ENCODE peak calls at places on chromosomes 13 and 19, in eight cellular contexts. L is mammary epithelial cell, T is thoracic aorta, B is cardiac muscle cell, C is pancreas, Q is fibroblast of lung, X is tibial nerve, P is mucosa of descending colon. J is an unnamed sample.

GRCh38 chr13:90533866-90534265 is 813.6 kb upstream of the MIR17HG start:
- DNase-seq in L (no peak), T (no peak), B (no peak), C (no peak), Q (no peak), X (no peak), P (no peak), J (no peak)

GRCh38 chr19:28502879-28503734 is 709.8 kb downstream of the UQCRFS1 start:
- DNase-seq in L (no peak), T (no peak), B (no peak), C (no peak), Q (no peak), X (no peak), P (no peak), J (no peak)

GRCh38 chr19:43662487-43662886 is 7.5 kb downstream of the PLAUR start:
- DNase-seq in L (no peak), T (no peak), B (peak), C (no peak), Q (no peak), X (no peak), P (no peak), J (peak)

GRCh38 chr19:28349604-28350003 is 863.3 kb downstream of the UQCRFS1 start:
- DNase-seq in L (no peak), T (no peak), B (no peak), C (no peak), Q (no peak), X (no peak), P (no peak), J (no peak)

GRCh38 chr13:96020155-96020575 is 33.0 kb downstream of the UGGT2 start:
- DNase-seq in L (peak), T (no peak), B (peak), C (peak), Q (peak), X (peak), P (peak), J (peak)

GRCh38 chr13:51643882-51644281 is 59.6 kb downstream of the WDFY2 start:
- DNase-seq in L (peak), T (no peak), B (no peak), C (no peak), Q (peak), X (no peak), P (no peak), J (peak)

GRCh38 chr13:65744761-65745160 is 1485.4 kb downstream of the PCDH9 start:
- DNase-seq in L (no peak), T (no peak), B (no peak), C (no peak), Q (peak), X (no peak), P (no peak), J (peak)

GRCh38 chr13:34265016-34265692 is 447.2 kb downstream of the RFC3 start:
- DNase-seq in L (peak), T (no peak), B (no peak), C (no peak), Q (peak), X (no peak), P (no peak), J (no peak)

GRCh38 chr13:70310720-70311119 is 202.5 kb upstream of the KLHL1 start:
- DNase-seq in L (peak), T (no peak), B (peak), C (no peak), Q (peak), X (no peak), P (peak), J (no peak)

GRCh38 chr13:27201661-27202060 is 30.1 kb upstream of the USP12 start:
- DNase-seq in L (no peak), T (no peak), B (no peak), C (no peak), Q (peak), X (no peak), P (no peak), J (no peak)

GRCh38 chr13:108859202-108860012 is 230.0 kb downstream of the MYO16 start:
- DNase-seq in L (no peak), T (no peak), B (peak), C (no peak), Q (peak), X (no peak), P (no peak), J (peak)

GRCh38 chr13:114078501-114079451 is 53.6 kb downstream of the RASA3 start:
- DNase-seq in L (peak), T (no peak), B (no peak), C (no peak), Q (peak), X (no peak), P (peak), J (peak)

GRCh38 chr19:34254552-34255432 is at the start of gene GARRE1:
- DNase-seq in L (no peak), T (no peak), B (peak), C (peak), Q (peak), X (no peak), P (peak), J (no peak)

GRCh38 chr13:77874406-77874805 is 44.2 kb downstream of the EDNRB start:
- DNase-seq in L (no peak), T (no peak), B (no peak), C (no peak), Q (peak), X (no peak), P (no peak), J (peak)

GRCh38 chr13:99360696-99361095 is 53.5 kb upstream of the GPR183 start:
- DNase-seq in L (no peak), T (no peak), B (no peak), C (no peak), Q (no peak), X (no peak), P (no peak), J (no peak)

GRCh38 chr13:94481966-94482365 is 2.5 kb upstream of the DCT start:
- DNase-seq in L (peak), T (no peak), B (no peak), C (no peak), Q (peak), X (no peak), P (no peak), J (peak)

GRCh38 chr13:40406405-40407138 is 259.9 kb downstream of the FOXO1 start:
- DNase-seq in L (peak), T (no peak), B (peak), C (no peak), Q (peak), X (no peak), P (no peak), J (peak)

GRCh38 chr13:82458169-82458568 is 1424.1 kb downstream of the SLITRK1 start:
- DNase-seq in L (no peak), T (no peak), B (no peak), C (no peak), Q (no peak), X (no peak), P (no peak), J (no peak)

GRCh38 chr19:17390665-17391370 is 3.2 kb downstream of the CCDC194 start:
- DNase-seq in L (peak), T (peak), B (peak), C (peak), Q (peak), X (peak), P (peak), J (peak)

GRCh38 chr19:35330475-35330874 is 1.5 kb downstream of the CD22 start:
- DNase-seq in L (no peak), T (no peak), B (no peak), C (no peak), Q (no peak), X (no peak), P (no peak), J (no peak)
- H3K4me3 ChIP-seq in L (no peak), T (no peak), B (no peak), C (no peak), Q (no peak), X (no peak), P (no peak), J (no peak)

GRCh38 chr19:2059422-2060201 is 8.6 kb upstream of the MKNK2 start:
- DNase-seq in L (peak), T (no peak), B (no peak), C (peak), Q (peak), X (no peak), P (peak), J (peak)

GRCh38 chr19:2063824-2064223 is 12.8 kb upstream of the MKNK2 start:
- DNase-seq in L (no peak), T (no peak), B (no peak), C (no peak), Q (no peak), X (no peak), P (peak), J (no peak)

GRCh38 chr19:2061936-2062729 is 11.1 kb upstream of the MKNK2 start:
- DNase-seq in L (no peak), T (no peak), B (no peak), C (peak), Q (no peak), X (no peak), P (no peak), J (no peak)

GRCh38 chr19:2062770-2063169 is 11.7 kb upstream of the MKNK2 start:
- DNase-seq in L (no peak), T (no peak), B (no peak), C (no peak), Q (no peak), X (no peak), P (peak), J (no peak)

DNA sequence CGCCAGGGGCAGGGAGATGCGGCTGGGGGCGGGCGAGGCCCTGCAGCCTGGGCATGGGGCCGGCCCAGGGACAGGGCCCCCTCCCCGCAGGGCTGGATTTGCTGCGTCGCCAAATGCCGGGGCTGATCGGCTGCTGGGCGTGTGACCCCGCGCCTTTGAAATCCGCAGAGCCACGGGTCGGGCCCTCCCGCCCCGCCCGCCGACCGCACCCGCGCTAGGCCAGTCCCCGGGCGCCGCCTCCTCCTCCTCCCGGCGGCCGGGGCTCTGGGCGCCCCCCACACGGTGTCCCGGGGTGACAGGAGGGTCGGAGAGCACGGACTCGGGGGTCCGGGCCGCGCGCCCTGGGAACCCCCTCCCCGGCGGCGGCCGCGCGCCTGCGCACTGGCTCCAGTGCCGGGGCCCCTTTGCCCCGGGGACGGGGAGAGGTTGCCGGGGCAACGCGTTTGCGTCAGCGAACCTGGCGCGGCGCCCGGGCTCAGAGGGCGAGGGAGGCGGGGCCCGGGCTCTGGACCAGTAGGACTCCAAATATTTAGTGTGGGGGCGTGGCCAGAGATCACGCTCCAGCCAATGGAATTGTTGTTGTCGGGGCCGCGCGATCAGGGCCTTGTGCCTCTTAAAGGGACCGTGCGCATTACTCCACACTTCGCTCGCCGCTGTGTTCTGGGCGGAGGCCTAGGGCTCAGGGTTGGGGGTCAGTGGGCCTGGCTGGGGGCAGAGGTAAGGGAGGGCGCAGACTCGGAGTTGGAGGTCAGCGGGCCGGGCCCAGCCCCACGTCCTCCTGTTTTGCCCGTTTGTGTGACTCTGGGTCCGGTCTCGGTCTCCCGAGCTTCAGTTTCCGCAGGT is 10.3 kb upstream of the MKNK2 start:
- DNase-seq in L (peak), T (peak), B (peak), C (peak), Q (peak), X (peak), P (peak), J (peak)
- TF ChIP-seq CTCF in L (no peak), T (no peak), B (no peak), C (no peak), Q (no peak), X (no peak), P (no peak), J (no peak)

GRCh38 chr13:112622375-112622774 is 34.4 kb upstream of the TUBGCP3 start:
- DNase-seq in L (no peak), T (no peak), B (no peak), C (no peak), Q (no peak), X (no peak), P (no peak), J (no peak)

GRCh38 chr13:112623051-112623711 is 35.2 kb upstream of the TUBGCP3 start:
- DNase-seq in L (no peak), T (no peak), B (no peak), C (no peak), Q (no peak), X (no peak), P (no peak), J (no peak)

GRCh38 chr13:112617754-112618375 is 29.9 kb upstream of the TUBGCP3 start:
- DNase-seq in L (no peak), T (no peak), B (no peak), C (no peak), Q (no peak), X (no peak), P (no peak), J (no peak)

GRCh38 chr13:112618501-112618900 is 30.5 kb upstream of the TUBGCP3 start:
- DNase-seq in L (no peak), T (no peak), B (no peak), C (no peak), Q (no peak), X (no peak), P (no peak), J (no peak)

DNA sequence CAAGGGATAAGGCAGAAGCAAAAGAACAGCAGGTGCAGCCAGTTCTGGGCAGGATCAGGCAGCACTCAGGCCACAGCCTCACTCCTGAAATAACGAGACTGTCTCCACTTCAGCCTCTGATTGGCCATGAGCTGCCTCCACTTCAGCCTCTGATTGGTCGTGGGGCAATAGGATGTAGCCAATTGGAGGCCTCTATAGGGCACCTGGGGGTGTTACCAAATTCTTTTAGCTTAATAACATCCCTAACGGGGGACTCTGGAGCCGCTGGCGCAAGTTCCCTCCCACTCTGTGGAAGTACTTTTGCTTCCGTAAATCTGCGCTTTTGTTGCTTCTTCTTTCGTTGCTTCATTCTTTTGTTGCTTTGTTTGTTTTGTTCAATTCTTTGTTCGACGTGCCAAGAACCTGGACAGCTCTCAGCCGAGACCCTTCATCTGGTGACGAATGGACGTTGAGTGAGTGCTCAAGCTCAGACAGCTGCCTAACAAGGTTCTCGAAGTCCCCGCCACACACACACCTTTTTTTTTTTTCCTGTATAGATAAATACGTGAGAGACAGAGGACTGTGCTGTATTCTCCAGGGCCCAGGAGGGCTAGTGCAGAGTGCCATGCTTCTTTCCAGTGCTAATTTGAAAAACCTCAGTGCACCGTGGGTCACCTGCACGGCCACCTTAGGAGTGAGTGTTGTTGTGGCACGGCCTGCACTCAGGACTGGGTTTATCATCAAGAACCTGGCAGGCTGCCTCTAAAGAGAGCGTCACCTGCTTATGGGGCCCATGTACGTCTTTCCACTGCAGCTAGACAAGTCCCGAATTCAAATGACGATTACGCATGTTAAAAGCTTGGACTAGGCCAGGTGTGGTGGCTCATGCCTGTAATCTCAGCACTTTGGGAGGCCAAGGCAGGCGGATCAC is 32.0 kb upstream of the TUBGCP3 start:
- DNase-seq in L (peak), T (no peak), B (peak), C (no peak), Q (peak), X (no peak), P (no peak), J (peak)
- H3K4me3 ChIP-seq in L (no peak), T (no peak), B (peak), C (no peak), Q (peak), X (no peak), P (no peak), J (no peak)

GRCh38 chr13:103287659-103288058 is 221.4 kb upstream of the SLC10A2 start:
- DNase-seq in L (peak), T (no peak), B (no peak), C (no peak), Q (no peak), X (no peak), P (no peak), J (no peak)
- TF ChIP-seq CTCF in L (no peak), T (no peak), B (no peak), C (no peak), Q (no peak), X (no peak), P (no peak), J (no peak)

GRCh38 chr19:8389891-8390616 is at the start of gene RAB11B:
- DNase-seq in L (peak), T (peak), B (peak), C (peak), Q (peak), X (peak), P (peak), J (peak)

GRCh38 chr19:8392017-8392591 is 1.9 kb downstream of the RAB11B start:
- DNase-seq in L (no peak), T (no peak), B (no peak), C (peak), Q (peak), X (no peak), P (no peak), J (peak)

GRCh38 chr19:8393192-8393870 is 3.2 kb downstream of the RAB11B start:
- DNase-seq in L (no peak), T (no peak), B (no peak), C (no peak), Q (no peak), X (no peak), P (no peak), J (no peak)

GRCh38 chr19:8390617-8390981 is 439 bp downstream of the RAB11B start:
- DNase-seq in L (peak), T (peak), B (peak), C (peak), Q (peak), X (peak), P (peak), J (peak)

DNA sequence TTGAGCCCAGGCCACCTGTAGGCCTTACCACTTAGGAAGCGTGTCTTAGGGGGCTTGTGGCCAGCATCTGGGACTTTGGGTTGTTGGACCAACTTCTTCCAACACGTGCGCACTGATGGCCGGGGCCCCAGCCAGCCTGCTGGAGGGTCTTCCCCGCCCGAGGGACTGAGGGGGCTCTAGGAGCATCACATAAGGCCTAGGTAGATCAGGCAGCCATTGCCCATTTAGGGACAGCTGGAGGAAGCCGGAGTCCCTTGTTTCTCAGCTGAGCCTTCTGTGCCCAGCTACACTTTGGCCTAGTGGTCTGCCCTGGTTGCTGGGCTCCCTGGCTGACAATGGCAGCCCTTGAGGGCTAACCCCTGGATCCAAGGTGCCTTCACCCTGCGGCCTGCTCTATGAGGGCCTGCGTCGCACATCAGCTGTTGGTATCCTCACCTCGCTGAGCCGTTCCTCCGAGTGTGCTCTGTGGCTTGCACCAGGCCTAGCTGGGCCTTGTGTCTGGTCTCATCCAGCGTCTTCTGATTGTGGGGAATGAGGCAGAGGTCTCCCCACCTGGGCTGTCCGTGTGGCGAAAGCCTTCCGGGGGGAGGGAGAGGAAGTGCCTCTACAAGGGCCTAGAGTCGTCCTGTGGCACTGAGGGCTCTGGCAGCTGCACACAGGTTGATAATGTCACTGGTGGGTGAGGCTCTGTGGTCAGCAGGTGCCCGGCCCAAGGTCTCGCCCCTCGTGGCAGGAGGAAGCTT is 1.3 kb downstream of the RAB11B start:
- DNase-seq in L (no peak), T (no peak), B (no peak), C (peak), Q (no peak), X (no peak), P (no peak), J (no peak)
- H3K4me3 ChIP-seq in L (no peak), T (peak), B (no peak), C (peak), Q (peak), X (peak), P (no peak), J (peak)